ENCODE peak calls at places on chromosomes 6 and 20, in seven cellular contexts. M, P, C, Q, Z, H and J are unnamed samples.

GRCh38 chr6:98957440-98957839 is 9.7 kb upstream of the FBXL4 start:
- DNase-seq in M (peak), Q (peak), C (peak), H (peak), P (no peak), Z (no peak), J (peak)

GRCh38 chr20:63064310-63064709 is 57.5 kb upstream of the BHLHE23 start:
- DNase-seq in P (no peak), H (no peak), M (no peak), Q (no peak), Z (no peak), C (no peak), J (no peak)

GRCh38 chr6:148064406-148065134 is 278.1 kb upstream of the SASH1 start:
- DNase-seq in M (peak), Z (no peak), P (no peak), C (no peak), Q (no peak), H (peak), J (peak)

GRCh38 chr6:4084444-4085328 is 5.7 kb upstream of the FAM217A start:
- DNase-seq in Z (no peak), C (no peak), Q (no peak), M (no peak), P (no peak), H (no peak), J (no peak)

GRCh38 chr20:3276400-3277015 is 37.5 kb upstream of the SLC4A11 start:
- DNase-seq in Q (no peak), M (peak), C (no peak), P (no peak), Z (no peak), H (no peak), J (no peak)

GRCh38 chr6:15674690-15675386 is 12.0 kb upstream of the DTNBP1 start:
- DNase-seq in M (no peak), Z (no peak), P (no peak), H (no peak), C (no peak), Q (no peak), J (no peak)

GRCh38 chr6:81814365-81815109 is 62.1 kb upstream of the TENT5A start:
- DNase-seq in Q (peak), M (no peak), C (no peak), Z (no peak), P (no peak), H (no peak), J (no peak)

GRCh38 chr6:124132256-124132655 is 328.6 kb downstream of the NKAIN2 start:
- DNase-seq in C (peak), M (no peak), Z (no peak), H (no peak), P (peak), Q (no peak), J (no peak)

GRCh38 chr20:37627060-37627766 is 66.6 kb upstream of the CTNNBL1 start:
- DNase-seq in M (peak), P (peak), Q (peak), C (peak), Z (peak), H (no peak), J (no peak)

GRCh38 chr6:44439270-44440045 is 52.0 kb downstream of the CDC5L start:
- DNase-seq in Q (peak), C (peak), P (peak), H (no peak), Z (no peak), M (peak), J (no peak)

GRCh38 chr6:29926081-29926794 is 16.1 kb upstream of the HLA-A start:
- DNase-seq in Q (peak), M (no peak), C (peak), Z (peak), H (no peak), P (no peak), J (no peak)

GRCh38 chr6:166168616-166169548 is 1.2 kb upstream of the TBXT start:
- DNase-seq in Z (no peak), Q (no peak), H (no peak), P (no peak), C (no peak), M (no peak), J (no peak)

GRCh38 chr20:16898433-16898832 is 150.3 kb downstream of the OTOR start:
- DNase-seq in H (no peak), M (no peak), P (peak), Q (peak), C (no peak), Z (no peak), J (no peak)

GRCh38 chr6:168126566-168127383 is 47.8 kb upstream of the FRMD1 start:
- DNase-seq in M (no peak), C (no peak), Z (no peak), Q (no peak), P (no peak), H (no peak), J (no peak)

GRCh38 chr6:85483861-85484260 is 34.0 kb downstream of the NT5E start:
- DNase-seq in Q (no peak), P (no peak), Z (no peak), H (no peak), C (no peak), M (no peak), J (no peak)

DNA sequence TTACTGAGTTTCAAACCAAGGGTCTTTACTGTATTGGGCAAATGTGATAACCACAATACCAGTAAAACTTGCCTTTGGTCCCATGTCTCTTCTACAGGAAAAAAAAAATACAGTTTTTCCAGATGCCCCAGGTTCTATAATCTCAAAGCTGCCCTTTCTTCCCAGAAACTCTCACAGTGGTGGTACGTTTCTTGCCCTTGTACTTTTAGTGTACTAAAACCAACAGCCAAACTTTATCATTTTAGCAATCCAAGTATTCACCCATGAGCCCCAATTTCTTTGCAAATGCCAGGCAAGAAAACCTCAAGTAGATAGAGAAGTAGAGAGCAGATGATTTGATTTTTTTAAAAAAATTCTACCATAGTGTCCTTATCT is 157.8 kb downstream of the OR2B2 start:
- DNase-seq in P (no peak), M (no peak), Z (no peak), C (no peak), Q (no peak), H (no peak), J (no peak)
- H3K4me3 ChIP-seq in P (peak), M (no peak), Z (peak), C (peak), Q (peak), H (peak), J (peak)

GRCh38 chr20:2256132-2256531 is 39.7 kb upstream of the TGM3 start:
- DNase-seq in M (no peak), C (no peak), P (no peak), Z (no peak), Q (no peak), H (no peak), J (no peak)

GRCh38 chr20:2264118-2264517 is 31.7 kb upstream of the TGM3 start:
- DNase-seq in Z (no peak), C (no peak), H (no peak), M (no peak), P (no peak), Q (no peak), J (no peak)

GRCh38 chr20:2260250-2260649 is 35.6 kb upstream of the TGM3 start:
- DNase-seq in C (no peak), M (no peak), P (no peak), H (no peak), Q (no peak), Z (no peak), J (no peak)

GRCh38 chr20:2259731-2260130 is 36.1 kb upstream of the TGM3 start:
- DNase-seq in C (no peak), Q (no peak), M (no peak), H (no peak), P (no peak), Z (no peak), J (no peak)

DNA sequence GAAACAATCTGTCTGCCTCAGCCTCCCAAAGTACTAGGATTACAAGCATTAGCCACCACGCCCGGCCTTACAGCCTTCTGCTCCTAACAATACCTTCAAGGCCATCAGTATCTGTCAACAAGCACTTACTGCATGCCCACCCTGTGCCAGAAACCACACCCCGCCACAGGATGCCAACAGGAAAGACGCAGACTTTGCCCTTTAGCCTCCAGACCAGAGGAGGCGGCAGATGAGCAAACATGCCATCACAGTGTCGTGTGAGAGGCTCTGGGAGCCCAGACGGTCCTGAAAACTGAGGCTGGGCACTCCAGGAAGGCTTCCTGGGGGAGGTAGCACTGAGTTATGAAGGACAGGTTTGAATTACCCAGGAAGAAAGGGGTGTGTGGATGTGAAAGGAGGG is 34.7 kb upstream of the TGM3 start:
- DNase-seq in Q (no peak), M (no peak), H (no peak), Z (no peak), P (no peak), C (no peak), J (no peak)
- H3K4me3 ChIP-seq in Q (no peak), M (no peak), H (no peak), Z (no peak), P (no peak), C (no peak), J (no peak)

DNA sequence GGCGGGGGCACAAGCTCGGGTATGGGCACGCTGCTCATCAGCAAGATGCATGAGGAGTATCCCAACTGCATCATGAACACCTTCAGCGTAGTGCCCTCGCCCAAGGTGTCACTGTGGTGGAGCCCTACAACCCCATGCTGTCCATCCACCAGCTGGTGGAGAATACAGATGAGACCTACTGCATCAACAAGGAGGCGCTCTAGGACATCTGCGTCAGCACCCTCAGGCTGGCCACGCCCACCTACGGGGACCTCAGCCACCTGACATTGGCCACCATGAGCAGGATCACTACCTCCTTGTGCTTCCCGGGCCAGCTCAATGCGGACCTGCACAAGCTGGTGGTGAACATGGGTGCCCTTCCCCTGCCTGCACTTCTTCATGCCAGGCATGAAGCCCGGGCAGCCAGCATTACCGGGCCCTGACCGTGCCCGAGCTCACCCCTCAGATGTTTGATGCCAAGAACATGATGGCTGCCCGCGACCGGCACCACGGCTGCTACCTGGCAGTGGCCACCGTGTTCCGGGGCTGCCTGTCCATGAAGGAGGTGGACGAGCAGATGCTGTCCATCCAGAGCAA is 12.8 kb downstream of the GABRR2 start:
- DNase-seq in Z (no peak), Q (no peak), M (no peak), P (no peak), C (no peak), H (no peak), J (no peak)
- H3K4me3 ChIP-seq in Z (no peak), Q (no peak), M (no peak), P (no peak), C (no peak), H (no peak), J (no peak)

DNA sequence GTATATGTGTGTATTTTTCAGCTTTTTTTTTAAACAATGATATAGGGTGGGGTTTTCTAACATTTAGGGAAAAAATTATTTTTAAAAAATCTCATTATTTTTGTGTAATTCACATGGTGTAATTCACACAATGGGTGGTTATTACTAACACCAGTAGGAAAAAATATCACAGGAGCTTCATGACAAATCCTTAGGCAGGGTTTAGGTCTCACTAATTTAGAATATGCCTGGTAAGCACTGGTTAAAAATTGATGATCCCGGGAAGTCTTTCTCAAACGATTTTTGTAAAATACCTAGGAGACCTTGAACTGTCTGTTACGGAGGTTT is 29.5 kb upstream of the ZNF217 start:
- DNase-seq in C (no peak), H (no peak), Z (no peak), Q (no peak), M (no peak), P (no peak), J (no peak)
- H3K4me3 ChIP-seq in C (no peak), H (no peak), Z (no peak), Q (peak), M (no peak), P (peak), J (no peak)

GRCh38 chr6:24589334-24589733 is 56.7 kb downstream of the KIAA0319 start:
- DNase-seq in Q (no peak), C (no peak), M (no peak), Z (no peak), H (no peak), P (no peak), J (no peak)

GRCh38 chr6:24584390-24584735 is 61.6 kb downstream of the KIAA0319 start:
- DNase-seq in P (no peak), M (no peak), H (no peak), Z (no peak), C (no peak), Q (no peak), J (no peak)

GRCh38 chr6:24581084-24581669 is 64.8 kb downstream of the KIAA0319 start:
- DNase-seq in C (peak), Q (peak), M (peak), Z (peak), H (no peak), P (peak), J (no peak)

DNA sequence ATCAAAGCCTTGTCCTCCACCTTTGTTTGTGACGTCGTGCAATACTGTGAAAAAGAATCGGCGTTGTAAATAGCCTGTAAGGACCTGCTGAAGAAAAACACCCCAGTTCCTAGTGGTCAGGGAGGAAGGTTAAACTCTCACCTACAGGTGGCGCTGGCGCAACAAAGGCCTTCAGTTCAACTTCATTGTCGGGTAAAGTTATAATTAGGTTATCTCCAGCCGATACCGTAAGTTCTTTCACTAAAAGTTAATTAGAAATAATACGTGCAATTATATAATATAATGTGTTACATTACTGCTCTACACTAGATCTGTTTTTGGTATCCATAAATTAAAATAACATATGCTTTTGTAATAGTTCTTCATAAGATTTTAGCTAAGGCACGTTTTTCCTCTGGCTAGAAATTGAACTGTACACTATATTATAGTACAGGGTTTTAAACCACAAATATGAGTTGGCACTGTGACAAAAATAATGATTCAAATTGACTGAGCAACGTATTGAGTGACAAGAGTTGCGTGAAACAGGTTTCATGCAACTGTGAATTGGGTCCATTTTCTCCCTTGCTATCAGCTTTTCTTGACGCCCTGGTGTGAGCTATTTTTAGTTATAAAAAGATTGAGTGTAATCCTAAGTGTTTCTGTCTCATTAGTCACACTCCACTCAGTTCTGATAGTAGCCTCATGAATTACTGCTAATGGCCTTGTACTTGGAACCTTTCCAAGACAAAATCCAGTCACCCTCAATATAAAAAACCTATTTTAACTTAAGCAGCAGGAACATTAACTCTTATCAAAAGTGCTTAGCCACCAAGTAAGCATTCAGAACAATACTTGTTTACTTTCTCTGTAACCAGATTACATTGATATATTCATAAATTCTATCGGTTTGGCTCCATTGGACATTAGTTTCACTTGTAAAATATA is 62.3 kb downstream of the KIAA0319 start:
- DNase-seq in P (peak), H (peak), M (peak), C (peak), Q (peak), Z (peak), J (peak)
- H3K4me3 ChIP-seq in P (no peak), H (no peak), M (no peak), C (no peak), Q (no peak), Z (no peak), J (no peak)

DNA sequence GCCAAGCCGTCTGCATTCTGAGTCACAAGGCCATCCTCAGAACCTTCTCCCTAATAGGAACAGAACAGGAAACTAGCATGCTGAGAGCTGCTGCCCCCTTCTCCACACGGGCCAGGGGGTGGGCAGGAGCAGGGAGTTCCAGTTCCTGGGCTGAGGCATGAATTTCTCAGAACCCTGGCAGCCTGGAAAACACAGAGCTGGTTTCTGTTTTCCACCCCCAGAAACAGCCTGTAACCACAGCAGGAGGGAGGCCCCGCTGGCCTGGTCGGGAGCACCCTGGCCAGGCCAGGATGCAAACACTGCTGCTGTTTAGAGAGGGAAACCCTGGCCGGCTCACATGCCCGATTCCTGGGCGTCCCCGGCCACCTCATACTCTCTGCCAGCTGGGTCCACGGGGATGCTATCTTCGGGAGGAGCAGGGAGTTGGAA is 130.2 kb downstream of the NFATC2 start:
- DNase-seq in P (no peak), Z (peak), C (peak), M (no peak), H (peak), Q (peak), J (no peak)
- H3K4me3 ChIP-seq in P (no peak), Z (no peak), C (no peak), M (no peak), H (no peak), Q (no peak), J (no peak)

GRCh38 chr6:106163966-106164877 is 78.1 kb downstream of the PRDM1 start:
- DNase-seq in Z (no peak), C (peak), P (peak), M (peak), H (peak), Q (peak), J (peak)
- H3K4me3 ChIP-seq in Z (no peak), C (no peak), P (peak), M (no peak), H (no peak), Q (no peak), J (no peak)

DNA sequence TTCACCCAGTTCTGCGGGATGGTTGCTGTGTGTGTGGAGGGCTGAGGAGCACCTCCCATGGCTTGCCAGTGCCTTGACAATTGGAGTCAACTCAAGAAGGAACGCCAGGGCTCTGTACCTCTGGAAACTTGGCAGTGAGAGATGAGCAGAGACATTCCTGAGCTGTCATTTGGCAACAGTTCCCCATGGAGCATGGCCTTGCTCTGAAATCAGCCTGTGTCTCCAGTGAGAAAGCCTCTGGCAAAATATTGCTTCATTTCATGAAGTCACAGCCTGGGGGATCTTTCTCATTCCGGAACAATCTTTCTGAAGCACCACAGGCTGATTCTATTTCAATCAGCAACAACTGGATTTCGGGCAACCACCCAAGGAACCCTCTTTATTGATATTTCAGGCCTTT is 52.2 kb upstream of the FNDC1 start:
- DNase-seq in H (no peak), Q (peak), Z (no peak), C (no peak), P (no peak), M (peak), J (peak)
- H3K4me3 ChIP-seq in H (no peak), Q (no peak), Z (no peak), C (no peak), P (no peak), M (no peak), J (no peak)

DNA sequence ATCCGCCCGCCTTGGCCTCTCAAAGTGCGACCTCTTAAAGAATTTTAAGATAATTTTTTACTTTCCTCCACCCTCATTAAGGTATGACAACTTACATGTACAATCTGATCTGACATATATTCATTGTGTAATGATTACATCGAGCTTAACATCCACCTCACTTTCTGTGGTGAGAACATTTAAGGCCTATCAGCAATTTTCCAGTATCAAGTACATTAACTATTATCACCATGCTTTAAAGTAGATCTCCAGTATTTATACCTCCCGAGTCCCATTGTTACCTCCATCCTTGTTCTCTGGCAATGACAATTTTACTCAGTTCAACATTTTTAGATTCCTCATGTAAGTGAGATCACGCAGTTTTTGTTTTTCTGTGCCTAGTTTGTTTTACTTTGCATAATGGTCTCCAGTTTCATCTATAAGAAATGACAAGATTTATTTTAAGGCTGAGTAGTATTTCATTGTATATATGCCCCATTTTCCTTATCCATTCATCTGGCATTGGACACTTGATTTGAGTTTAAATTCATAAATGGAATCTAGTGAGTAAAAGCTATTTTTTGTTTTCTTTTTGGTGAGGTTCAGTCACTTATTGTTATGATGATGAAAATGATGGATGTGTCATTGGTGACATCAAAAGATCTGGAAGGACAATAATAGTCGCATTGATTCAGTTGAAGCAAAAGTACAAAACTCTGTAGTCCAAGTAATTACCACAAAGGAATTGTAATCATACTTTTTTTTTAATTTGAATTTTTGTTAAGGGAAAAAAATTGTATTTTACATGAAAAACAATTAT is 87.0 kb downstream of the OR2B2 start:
- DNase-seq in C (no peak), P (no peak), M (no peak), H (no peak), Q (no peak), Z (no peak), J (no peak)
- H3K4me3 ChIP-seq in C (peak), P (peak), M (peak), H (peak), Q (peak), Z (peak), J (peak)